ENCODE peak calls at places on chromosome 1, in four cellular contexts. One of them, this sample, is unnamed.

GRCh38 chr1:66331641-66332523 is 202.1 kb upstream of the SGIP1 start:
- DNase-seq in IMR-90: peak; percentile 85
- DNase-seq in K562: no peak
- DNase-seq in tibial nerve: peak; percentile 40
- DNase-seq in this sample: no peak

GRCh38 chr1:14715266-14715665 is 116.8 kb downstream of the KAZN start:
- DNase-seq in IMR-90: no peak
- DNase-seq in K562: no peak
- DNase-seq in tibial nerve: no peak
- DNase-seq in this sample: no peak

GRCh38 chr1:27556781-27557595 is 47.0 kb downstream of the AHDC1 start:
- DNase-seq in IMR-90: peak; percentile 92
- DNase-seq in K562: peak; percentile 93
- DNase-seq in tibial nerve: peak; percentile 93
- DNase-seq in this sample: peak; percentile 79

GRCh38 chr1:228048659-228049333 is 33.7 kb upstream of the ARF1 start:
- DNase-seq in IMR-90: no peak
- DNase-seq in K562: no peak
- DNase-seq in tibial nerve: no peak
- DNase-seq in this sample: no peak

GRCh38 chr1:173451981-173452380 is 25.2 kb upstream of the PRDX6 start:
- DNase-seq in IMR-90: peak; percentile 56
- DNase-seq in K562: no peak
- DNase-seq in tibial nerve: no peak
- DNase-seq in this sample: no peak

GRCh38 chr1:40662151-40662550 is 3.3 kb downstream of the RIMS3 start:
- DNase-seq in IMR-90: no peak
- DNase-seq in K562: no peak
- DNase-seq in tibial nerve: no peak
- DNase-seq in this sample: no peak

GRCh38 chr1:44405804-44406743 is 1.0 kb downstream of the RNF220 start:
- DNase-seq in IMR-90: no peak
- DNase-seq in K562: no peak
- DNase-seq in tibial nerve: no peak
- DNase-seq in this sample: peak; percentile 23

GRCh38 chr1:57422271-57423134 is 1.4 kb downstream of the DAB1 start:
- DNase-seq in IMR-90: peak; percentile 34
- DNase-seq in K562: no peak
- DNase-seq in tibial nerve: no peak
- DNase-seq in this sample: no peak

GRCh38 chr1:155834296-155834926 is 22.6 kb downstream of the GON4L start:
- DNase-seq in IMR-90: peak; percentile 70
- DNase-seq in K562: peak; percentile 64
- DNase-seq in tibial nerve: no peak
- DNase-seq in this sample: peak; percentile 61

GRCh38 chr1:183580281-183580682 is 10.0 kb downstream of the NCF2 start:
- DNase-seq in IMR-90: no peak
- DNase-seq in K562: no peak
- DNase-seq in tibial nerve: peak; percentile 14
- DNase-seq in this sample: peak; percentile 27

GRCh38 chr1:10252508-10252907 is 42.1 kb downstream of the KIF1B start:
- DNase-seq in IMR-90: peak; percentile 71
- DNase-seq in K562: no peak
- DNase-seq in tibial nerve: no peak
- DNase-seq in this sample: no peak

GRCh38 chr1:26758358-26758757 is 29.4 kb upstream of the PIGV start:
- DNase-seq in IMR-90: no peak
- DNase-seq in K562: no peak
- DNase-seq in tibial nerve: no peak
- DNase-seq in this sample: no peak

GRCh38 chr1:107547363-107548155 is 406.7 kb downstream of the NTNG1 start:
- DNase-seq in IMR-90: no peak
- DNase-seq in K562: no peak
- DNase-seq in tibial nerve: no peak
- DNase-seq in this sample: no peak

GRCh38 chr1:224616761-224617409 is 768 bp downstream of the CNIH3 start:
- DNase-seq in IMR-90: no peak
- DNase-seq in K562: no peak
- DNase-seq in tibial nerve: no peak
- DNase-seq in this sample: no peak

GRCh38 chr1:39957299-39958020 is 2.5 kb downstream of the MFSD2A start:
- DNase-seq in IMR-90: peak; percentile 28
- DNase-seq in K562: no peak
- DNase-seq in tibial nerve: no peak
- DNase-seq in this sample: no peak

GRCh38 chr1:95375201-95375600 is 141.2 kb downstream of the RWDD3 start:
- DNase-seq in IMR-90: no peak
- DNase-seq in K562: no peak
- DNase-seq in tibial nerve: no peak
- DNase-seq in this sample: no peak

GRCh38 chr1:201266774-201267173 is 16.5 kb upstream of the PKP1 start:
- DNase-seq in IMR-90: peak; percentile 95
- DNase-seq in K562: no peak
- DNase-seq in tibial nerve: no peak
- DNase-seq in this sample: no peak

DNA sequence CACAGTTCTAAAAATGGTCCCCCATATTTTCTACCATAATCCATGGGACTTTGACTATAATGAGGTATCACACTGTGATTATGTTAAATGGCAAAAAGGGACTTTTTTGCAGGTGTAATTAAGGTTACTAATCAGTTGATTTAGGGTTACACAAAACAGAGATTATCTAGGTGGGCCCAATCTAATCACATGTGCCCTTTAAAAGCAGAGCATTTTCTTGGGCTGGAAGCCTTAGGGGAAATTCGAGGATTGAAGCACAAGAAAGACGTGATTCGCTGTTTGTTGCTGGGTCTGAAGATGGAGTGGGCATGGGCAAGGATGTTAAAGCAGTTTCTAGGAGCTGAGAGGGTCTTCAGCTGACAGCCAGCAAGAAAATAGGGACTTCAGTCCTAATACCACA is 13.4 kb downstream of the RAVER2 start:
- DNase-seq in IMR-90: no peak
- DNase-seq in K562: no peak
- DNase-seq in tibial nerve: no peak
- DNase-seq in this sample: no peak
- TF ChIP-seq POLR2A in IMR-90: no peak
- TF ChIP-seq POLR2A in K562: no peak
- TF ChIP-seq POLR2A in tibial nerve: no peak
- TF ChIP-seq POLR2A in this sample: no peak

GRCh38 chr1:205749094-205749825 is 722 bp downstream of the NUCKS1 start:
- DNase-seq in IMR-90: peak; percentile 95
- DNase-seq in K562: peak; percentile 97
- DNase-seq in tibial nerve: peak; percentile 84
- DNase-seq in this sample: peak; percentile 96

GRCh38 chr1:205750683-205751651 is 985 bp upstream of the NUCKS1 start:
- DNase-seq in IMR-90: no peak
- DNase-seq in K562: peak; percentile 37
- DNase-seq in tibial nerve: no peak
- DNase-seq in this sample: peak; percentile 75

GRCh38 chr1:205746757-205747412 is 3.1 kb downstream of the NUCKS1 start:
- DNase-seq in IMR-90: no peak
- DNase-seq in K562: no peak
- DNase-seq in tibial nerve: no peak
- DNase-seq in this sample: no peak

GRCh38 chr1:205748398-205749093 is 1.4 kb downstream of the NUCKS1 start:
- DNase-seq in IMR-90: peak; percentile 79
- DNase-seq in K562: peak; percentile 23
- DNase-seq in tibial nerve: peak; percentile 10
- DNase-seq in this sample: peak; percentile 70

GRCh38 chr1:205749826-205750682 is at the start of gene NUCKS1:
- DNase-seq in IMR-90: peak; percentile 100
- DNase-seq in K562: peak; percentile 84
- DNase-seq in tibial nerve: peak; percentile 99
- DNase-seq in this sample: peak; percentile 100
- TF ChIP-seq POLR2A in IMR-90: peak; percentile 83
- TF ChIP-seq POLR2A in K562: peak; percentile 85
- TF ChIP-seq POLR2A in tibial nerve: peak; percentile 56
- TF ChIP-seq POLR2A in this sample: peak; percentile 53

GRCh38 chr1:21337931-21338567 is 47.8 kb upstream of the ECE1 start:
- DNase-seq in IMR-90: peak; percentile 93
- DNase-seq in K562: no peak
- DNase-seq in tibial nerve: peak; percentile 98
- DNase-seq in this sample: peak; percentile 67
- TF ChIP-seq POLR2A in IMR-90: no peak
- TF ChIP-seq POLR2A in K562: no peak
- TF ChIP-seq POLR2A in tibial nerve: no peak
- TF ChIP-seq POLR2A in this sample: no peak

GRCh38 chr1:205631727-205632373 is at the start of gene ELK4:
- DNase-seq in IMR-90: peak; percentile 98
- DNase-seq in K562: peak; percentile 99
- DNase-seq in tibial nerve: peak; percentile 98
- DNase-seq in this sample: peak; percentile 99
- TF ChIP-seq POLR2A in IMR-90: peak; percentile 95
- TF ChIP-seq POLR2A in K562: peak; percentile 93
- TF ChIP-seq POLR2A in tibial nerve: peak; percentile 85
- TF ChIP-seq POLR2A in this sample: peak; percentile 88

GRCh38 chr1:111738133-111738435 is 1.1 kb downstream of the INKA2 start:
- DNase-seq in IMR-90: no peak
- DNase-seq in K562: no peak
- DNase-seq in tibial nerve: no peak
- DNase-seq in this sample: no peak

GRCh38 chr1:111739984-111740765 is 980 bp upstream of the INKA2 start:
- DNase-seq in IMR-90: peak; percentile 52
- DNase-seq in K562: peak; percentile 35
- DNase-seq in tibial nerve: peak; percentile 22
- DNase-seq in this sample: peak; percentile 66

GRCh38 chr1:111737216-111738132 is 1.7 kb downstream of the INKA2 start:
- DNase-seq in IMR-90: no peak
- DNase-seq in K562: no peak
- DNase-seq in tibial nerve: no peak
- DNase-seq in this sample: no peak

GRCh38 chr1:111738436-111739221 is 566 bp downstream of the INKA2 start:
- DNase-seq in IMR-90: peak; percentile 49
- DNase-seq in K562: peak; percentile 62
- DNase-seq in tibial nerve: peak; percentile 28
- DNase-seq in this sample: peak; percentile 68

DNA sequence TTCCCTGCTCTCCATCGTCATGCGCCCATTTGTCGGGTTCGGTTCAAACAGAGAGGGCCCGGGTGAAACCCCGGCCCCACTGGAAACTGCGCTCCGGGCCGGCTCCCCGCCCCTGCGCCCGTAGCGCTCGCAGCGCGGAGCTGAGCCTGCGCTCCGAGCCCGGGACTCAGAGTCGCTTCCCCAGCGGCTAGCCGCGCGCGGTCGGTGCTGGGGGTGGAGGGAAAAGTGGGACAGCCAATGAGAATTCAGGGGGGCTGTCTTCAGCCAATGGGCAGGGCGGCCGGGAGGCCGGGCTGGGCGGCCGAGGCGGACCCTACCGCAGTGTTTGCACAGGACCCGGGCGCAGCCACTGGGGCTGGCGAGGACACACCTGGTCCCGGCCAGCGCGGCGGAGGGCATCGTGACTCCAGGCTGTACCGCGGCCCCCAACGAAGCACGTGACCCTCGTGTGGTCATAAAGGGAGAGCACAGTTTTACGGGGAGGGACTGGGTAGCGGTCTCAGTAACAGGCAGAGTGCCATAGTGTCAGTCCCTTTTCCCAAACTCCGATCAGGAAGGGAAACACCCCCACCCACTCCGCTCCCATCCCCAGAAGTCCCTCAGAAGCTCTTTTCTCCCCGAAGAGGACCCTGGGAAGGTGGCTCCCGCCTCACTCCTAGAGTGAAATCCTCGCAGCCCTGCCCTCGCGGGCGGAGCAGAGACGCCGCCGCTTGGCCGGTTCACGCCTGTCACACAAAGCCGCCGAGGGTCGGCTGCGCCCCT is at the start of gene INKA2:
- DNase-seq in IMR-90: peak; percentile 83
- DNase-seq in K562: peak; percentile 99
- DNase-seq in tibial nerve: peak; percentile 73
- DNase-seq in this sample: peak; percentile 88
- TF ChIP-seq POLR2A in IMR-90: peak; percentile 84
- TF ChIP-seq POLR2A in K562: no peak
- TF ChIP-seq POLR2A in tibial nerve: peak; percentile 76
- TF ChIP-seq POLR2A in this sample: peak; percentile 63

GRCh38 chr1:244969355-244970235 is 105.3 kb upstream of the HNRNPU start:
- DNase-seq in IMR-90: peak; percentile 82
- DNase-seq in K562: no peak
- DNase-seq in tibial nerve: peak; percentile 71
- DNase-seq in this sample: peak; percentile 89
- TF ChIP-seq POLR2A in IMR-90: peak; percentile 80
- TF ChIP-seq POLR2A in K562: peak; percentile 79
- TF ChIP-seq POLR2A in tibial nerve: peak; percentile 31
- TF ChIP-seq POLR2A in this sample: peak; percentile 58